ENCODE peak calls at places on chromosome 17, in nine cellular contexts. One of them, this sample, is unnamed.

GRCh38 chr17:73265646-73266640 is 4.3 kb upstream of the CPSF4L start:
- DNase-seq in activated naive CD8-positive, alpha-beta T cell treated with anti-CD3 and anti-CD28 coated beads, Interleukin-2, amount 10 ng/mL, durations not matched to agents 7 days and 5 days: no peak
- DNase-seq in mesenchymal stem cell: no peak
- DNase-seq in colonic mucosa: no peak
- DNase-seq in CD4-positive, CD25-positive, alpha-beta regulatory T cell: no peak
- DNase-seq in stimulated activated effector memory CD8-positive, alpha-beta T cell treated with anti-CD3 and anti-CD28 coated beads, Interleukin-12 subunit alpha, Interleukin-12 subunit beta, amount 100 ng/mL, for 72 hours: no peak
- DNase-seq in fibroblast of villous mesenchyme: no peak
- DNase-seq in CD4-positive, alpha-beta T cell: no peak
- DNase-seq in T-helper 1 cell: no peak
- DNase-seq in this sample: no peak

GRCh38 chr17:40025991-40026815 is 11.0 kb downstream of the CSF3 start:
- DNase-seq in activated naive CD8-positive, alpha-beta T cell treated with anti-CD3 and anti-CD28 coated beads, Interleukin-2, amount 10 ng/mL, durations not matched to agents 7 days and 5 days: peak
- DNase-seq in stimulated activated effector memory CD8-positive, alpha-beta T cell treated with anti-CD3 and anti-CD28 coated beads, Interleukin-12 subunit alpha, Interleukin-12 subunit beta, amount 100 ng/mL, for 72 hours: no peak
- DNase-seq in CD4-positive, CD25-positive, alpha-beta regulatory T cell: peak
- DNase-seq in colonic mucosa: no peak
- DNase-seq in T-helper 1 cell: no peak
- DNase-seq in mesenchymal stem cell: no peak
- DNase-seq in fibroblast of villous mesenchyme: no peak
- DNase-seq in CD4-positive, alpha-beta T cell: peak
- DNase-seq in this sample: peak

GRCh38 chr17:40153603-40154238 is 13.4 kb downstream of the CASC3 start:
- DNase-seq in T-helper 1 cell: no peak
- DNase-seq in CD4-positive, CD25-positive, alpha-beta regulatory T cell: no peak
- DNase-seq in mesenchymal stem cell: no peak
- DNase-seq in stimulated activated effector memory CD8-positive, alpha-beta T cell treated with anti-CD3 and anti-CD28 coated beads, Interleukin-12 subunit alpha, Interleukin-12 subunit beta, amount 100 ng/mL, for 72 hours: peak
- DNase-seq in activated naive CD8-positive, alpha-beta T cell treated with anti-CD3 and anti-CD28 coated beads, Interleukin-2, amount 10 ng/mL, durations not matched to agents 7 days and 5 days: no peak
- DNase-seq in CD4-positive, alpha-beta T cell: no peak
- DNase-seq in fibroblast of villous mesenchyme: no peak
- DNase-seq in colonic mucosa: no peak
- DNase-seq in this sample: no peak

GRCh38 chr17:48753794-48754499 is 25.4 kb upstream of the HOXB13 start:
- DNase-seq in CD4-positive, CD25-positive, alpha-beta regulatory T cell: no peak
- DNase-seq in T-helper 1 cell: no peak
- DNase-seq in colonic mucosa: no peak
- DNase-seq in CD4-positive, alpha-beta T cell: no peak
- DNase-seq in fibroblast of villous mesenchyme: no peak
- DNase-seq in mesenchymal stem cell: peak
- DNase-seq in activated naive CD8-positive, alpha-beta T cell treated with anti-CD3 and anti-CD28 coated beads, Interleukin-2, amount 10 ng/mL, durations not matched to agents 7 days and 5 days: no peak
- DNase-seq in stimulated activated effector memory CD8-positive, alpha-beta T cell treated with anti-CD3 and anti-CD28 coated beads, Interleukin-12 subunit alpha, Interleukin-12 subunit beta, amount 100 ng/mL, for 72 hours: no peak
- DNase-seq in this sample: no peak

GRCh38 chr17:767076-767475 is 15.0 kb downstream of the GLOD4 start:
- DNase-seq in T-helper 1 cell: no peak
- DNase-seq in CD4-positive, alpha-beta T cell: no peak
- DNase-seq in mesenchymal stem cell: no peak
- DNase-seq in activated naive CD8-positive, alpha-beta T cell treated with anti-CD3 and anti-CD28 coated beads, Interleukin-2, amount 10 ng/mL, durations not matched to agents 7 days and 5 days: no peak
- DNase-seq in stimulated activated effector memory CD8-positive, alpha-beta T cell treated with anti-CD3 and anti-CD28 coated beads, Interleukin-12 subunit alpha, Interleukin-12 subunit beta, amount 100 ng/mL, for 72 hours: no peak
- DNase-seq in CD4-positive, CD25-positive, alpha-beta regulatory T cell: no peak
- DNase-seq in fibroblast of villous mesenchyme: no peak
- DNase-seq in colonic mucosa: no peak
- DNase-seq in this sample: no peak

GRCh38 chr17:54982399-54982798 is 13.8 kb downstream of the STXBP4 start:
- DNase-seq in activated naive CD8-positive, alpha-beta T cell treated with anti-CD3 and anti-CD28 coated beads, Interleukin-2, amount 10 ng/mL, durations not matched to agents 7 days and 5 days: no peak
- DNase-seq in fibroblast of villous mesenchyme: peak
- DNase-seq in T-helper 1 cell: no peak
- DNase-seq in mesenchymal stem cell: peak
- DNase-seq in colonic mucosa: no peak
- DNase-seq in CD4-positive, alpha-beta T cell: no peak
- DNase-seq in CD4-positive, CD25-positive, alpha-beta regulatory T cell: no peak
- DNase-seq in stimulated activated effector memory CD8-positive, alpha-beta T cell treated with anti-CD3 and anti-CD28 coated beads, Interleukin-12 subunit alpha, Interleukin-12 subunit beta, amount 100 ng/mL, for 72 hours: no peak
- DNase-seq in this sample: peak

GRCh38 chr17:60905709-60906108 is 228.1 kb downstream of the BCAS3 start:
- DNase-seq in CD4-positive, CD25-positive, alpha-beta regulatory T cell: no peak
- DNase-seq in fibroblast of villous mesenchyme: no peak
- DNase-seq in T-helper 1 cell: no peak
- DNase-seq in colonic mucosa: no peak
- DNase-seq in stimulated activated effector memory CD8-positive, alpha-beta T cell treated with anti-CD3 and anti-CD28 coated beads, Interleukin-12 subunit alpha, Interleukin-12 subunit beta, amount 100 ng/mL, for 72 hours: no peak
- DNase-seq in mesenchymal stem cell: no peak
- DNase-seq in activated naive CD8-positive, alpha-beta T cell treated with anti-CD3 and anti-CD28 coated beads, Interleukin-2, amount 10 ng/mL, durations not matched to agents 7 days and 5 days: no peak
- DNase-seq in CD4-positive, alpha-beta T cell: no peak
- DNase-seq in this sample: no peak

GRCh38 chr17:5789443-5789842 is 205.1 kb upstream of the NLRP1 start:
- DNase-seq in CD4-positive, alpha-beta T cell: no peak
- DNase-seq in fibroblast of villous mesenchyme: no peak
- DNase-seq in colonic mucosa: no peak
- DNase-seq in T-helper 1 cell: no peak
- DNase-seq in stimulated activated effector memory CD8-positive, alpha-beta T cell treated with anti-CD3 and anti-CD28 coated beads, Interleukin-12 subunit alpha, Interleukin-12 subunit beta, amount 100 ng/mL, for 72 hours: no peak
- DNase-seq in mesenchymal stem cell: no peak
- DNase-seq in activated naive CD8-positive, alpha-beta T cell treated with anti-CD3 and anti-CD28 coated beads, Interleukin-2, amount 10 ng/mL, durations not matched to agents 7 days and 5 days: no peak
- DNase-seq in CD4-positive, CD25-positive, alpha-beta regulatory T cell: no peak
- DNase-seq in this sample: peak

GRCh38 chr17:50093246-50093645 is 1.9 kb upstream of the PDK2 start:
- DNase-seq in T-helper 1 cell: no peak
- DNase-seq in fibroblast of villous mesenchyme: no peak
- DNase-seq in stimulated activated effector memory CD8-positive, alpha-beta T cell treated with anti-CD3 and anti-CD28 coated beads, Interleukin-12 subunit alpha, Interleukin-12 subunit beta, amount 100 ng/mL, for 72 hours: no peak
- DNase-seq in mesenchymal stem cell: no peak
- DNase-seq in CD4-positive, alpha-beta T cell: no peak
- DNase-seq in CD4-positive, CD25-positive, alpha-beta regulatory T cell: no peak
- DNase-seq in activated naive CD8-positive, alpha-beta T cell treated with anti-CD3 and anti-CD28 coated beads, Interleukin-2, amount 10 ng/mL, durations not matched to agents 7 days and 5 days: no peak
- DNase-seq in colonic mucosa: no peak
- DNase-seq in this sample: no peak

GRCh38 chr17:69733171-69734014 is 318.9 kb downstream of the MAP2K6 start:
- DNase-seq in fibroblast of villous mesenchyme: peak
- DNase-seq in stimulated activated effector memory CD8-positive, alpha-beta T cell treated with anti-CD3 and anti-CD28 coated beads, Interleukin-12 subunit alpha, Interleukin-12 subunit beta, amount 100 ng/mL, for 72 hours: no peak
- DNase-seq in colonic mucosa: no peak
- DNase-seq in CD4-positive, CD25-positive, alpha-beta regulatory T cell: no peak
- DNase-seq in T-helper 1 cell: no peak
- DNase-seq in CD4-positive, alpha-beta T cell: no peak
- DNase-seq in activated naive CD8-positive, alpha-beta T cell treated with anti-CD3 and anti-CD28 coated beads, Interleukin-2, amount 10 ng/mL, durations not matched to agents 7 days and 5 days: no peak
- DNase-seq in mesenchymal stem cell: peak
- DNase-seq in this sample: peak

GRCh38 chr17:81924557-81925532 is 2.7 kb downstream of the MAFG start:
- DNase-seq in CD4-positive, CD25-positive, alpha-beta regulatory T cell: no peak
- DNase-seq in T-helper 1 cell: no peak
- DNase-seq in stimulated activated effector memory CD8-positive, alpha-beta T cell treated with anti-CD3 and anti-CD28 coated beads, Interleukin-12 subunit alpha, Interleukin-12 subunit beta, amount 100 ng/mL, for 72 hours: no peak
- DNase-seq in activated naive CD8-positive, alpha-beta T cell treated with anti-CD3 and anti-CD28 coated beads, Interleukin-2, amount 10 ng/mL, durations not matched to agents 7 days and 5 days: no peak
- DNase-seq in fibroblast of villous mesenchyme: no peak
- DNase-seq in colonic mucosa: no peak
- DNase-seq in mesenchymal stem cell: no peak
- DNase-seq in CD4-positive, alpha-beta T cell: no peak
- DNase-seq in this sample: no peak

GRCh38 chr17:81436294-81436849 is 41.1 kb downstream of the BAHCC1 start:
- DNase-seq in mesenchymal stem cell: peak
- DNase-seq in fibroblast of villous mesenchyme: peak
- DNase-seq in CD4-positive, CD25-positive, alpha-beta regulatory T cell: no peak
- DNase-seq in stimulated activated effector memory CD8-positive, alpha-beta T cell treated with anti-CD3 and anti-CD28 coated beads, Interleukin-12 subunit alpha, Interleukin-12 subunit beta, amount 100 ng/mL, for 72 hours: no peak
- DNase-seq in CD4-positive, alpha-beta T cell: no peak
- DNase-seq in activated naive CD8-positive, alpha-beta T cell treated with anti-CD3 and anti-CD28 coated beads, Interleukin-2, amount 10 ng/mL, durations not matched to agents 7 days and 5 days: no peak
- DNase-seq in colonic mucosa: peak
- DNase-seq in T-helper 1 cell: no peak
- DNase-seq in this sample: no peak

GRCh38 chr17:6755731-6756184 is at the start of gene XAF1:
- DNase-seq in activated naive CD8-positive, alpha-beta T cell treated with anti-CD3 and anti-CD28 coated beads, Interleukin-2, amount 10 ng/mL, durations not matched to agents 7 days and 5 days: peak
- DNase-seq in stimulated activated effector memory CD8-positive, alpha-beta T cell treated with anti-CD3 and anti-CD28 coated beads, Interleukin-12 subunit alpha, Interleukin-12 subunit beta, amount 100 ng/mL, for 72 hours: peak
- DNase-seq in CD4-positive, CD25-positive, alpha-beta regulatory T cell: peak
- DNase-seq in mesenchymal stem cell: peak
- DNase-seq in fibroblast of villous mesenchyme: peak
- DNase-seq in T-helper 1 cell: no peak
- DNase-seq in colonic mucosa: peak
- DNase-seq in CD4-positive, alpha-beta T cell: peak
- DNase-seq in this sample: peak

GRCh38 chr17:17059301-17059890 is 17.1 kb downstream of the MPRIP start:
- DNase-seq in fibroblast of villous mesenchyme: no peak
- DNase-seq in CD4-positive, CD25-positive, alpha-beta regulatory T cell: no peak
- DNase-seq in CD4-positive, alpha-beta T cell: no peak
- DNase-seq in T-helper 1 cell: no peak
- DNase-seq in activated naive CD8-positive, alpha-beta T cell treated with anti-CD3 and anti-CD28 coated beads, Interleukin-2, amount 10 ng/mL, durations not matched to agents 7 days and 5 days: no peak
- DNase-seq in mesenchymal stem cell: no peak
- DNase-seq in colonic mucosa: no peak
- DNase-seq in stimulated activated effector memory CD8-positive, alpha-beta T cell treated with anti-CD3 and anti-CD28 coated beads, Interleukin-12 subunit alpha, Interleukin-12 subunit beta, amount 100 ng/mL, for 72 hours: no peak
- DNase-seq in this sample: no peak

GRCh38 chr17:17041018-17041521 is 1.2 kb upstream of the MPRIP start:
- DNase-seq in CD4-positive, alpha-beta T cell: no peak
- DNase-seq in T-helper 1 cell: no peak
- DNase-seq in mesenchymal stem cell: peak
- DNase-seq in stimulated activated effector memory CD8-positive, alpha-beta T cell treated with anti-CD3 and anti-CD28 coated beads, Interleukin-12 subunit alpha, Interleukin-12 subunit beta, amount 100 ng/mL, for 72 hours: no peak
- DNase-seq in CD4-positive, CD25-positive, alpha-beta regulatory T cell: no peak
- DNase-seq in colonic mucosa: peak
- DNase-seq in activated naive CD8-positive, alpha-beta T cell treated with anti-CD3 and anti-CD28 coated beads, Interleukin-2, amount 10 ng/mL, durations not matched to agents 7 days and 5 days: no peak
- DNase-seq in fibroblast of villous mesenchyme: peak
- DNase-seq in this sample: no peak